ENCODE peak calls at places on chromosomes 5 and 9, in five cellular contexts. One of them, this sample, is unnamed.

GRCh38 chr9:28774433-28775029 is 1201.2 kb upstream of the C9orf72 start:
- DNase-seq in prostate gland: no peak
- DNase-seq in left ventricle myocardium superior: no peak
- DNase-seq in activated T-helper 2 cell treated with anti-CD3 and anti-CD28 coated beads, Interferon-gamma antibody, Interleukin-2, Interleukin-4, amounts not matched to agents 10 μg/mL and 5 μg/mL and 100 μg/mL, durations not matched to agents 14 hours and 24 hours and 36 hours: no peak
- DNase-seq in NCI-H1105: peak; percentile 27
- DNase-seq in this sample: no peak

GRCh38 chr5:134083517-134083916 is 31.0 kb upstream of the TCF7 start:
- DNase-seq in prostate gland: no peak
- DNase-seq in activated T-helper 2 cell treated with anti-CD3 and anti-CD28 coated beads, Interferon-gamma antibody, Interleukin-2, Interleukin-4, amounts not matched to agents 10 μg/mL and 5 μg/mL and 100 μg/mL, durations not matched to agents 14 hours and 24 hours and 36 hours: no peak
- DNase-seq in NCI-H1105: no peak
- DNase-seq in left ventricle myocardium superior: no peak
- DNase-seq in this sample: no peak

GRCh38 chr9:22214497-22215031 is 205.5 kb upstream of the CDKN2B start:
- DNase-seq in left ventricle myocardium superior: no peak
- DNase-seq in activated T-helper 2 cell treated with anti-CD3 and anti-CD28 coated beads, Interferon-gamma antibody, Interleukin-2, Interleukin-4, amounts not matched to agents 10 μg/mL and 5 μg/mL and 100 μg/mL, durations not matched to agents 14 hours and 24 hours and 36 hours: no peak
- DNase-seq in NCI-H1105: no peak
- DNase-seq in prostate gland: no peak
- DNase-seq in this sample: peak; percentile 49

GRCh38 chr9:36623280-36623679 is 50.6 kb downstream of the MELK start:
- DNase-seq in prostate gland: no peak
- DNase-seq in left ventricle myocardium superior: no peak
- DNase-seq in activated T-helper 2 cell treated with anti-CD3 and anti-CD28 coated beads, Interferon-gamma antibody, Interleukin-2, Interleukin-4, amounts not matched to agents 10 μg/mL and 5 μg/mL and 100 μg/mL, durations not matched to agents 14 hours and 24 hours and 36 hours: no peak
- DNase-seq in NCI-H1105: no peak
- DNase-seq in this sample: peak; percentile 12

GRCh38 chr5:119318256-119318914 is 37.4 kb upstream of the TNFAIP8 start:
- DNase-seq in activated T-helper 2 cell treated with anti-CD3 and anti-CD28 coated beads, Interferon-gamma antibody, Interleukin-2, Interleukin-4, amounts not matched to agents 10 μg/mL and 5 μg/mL and 100 μg/mL, durations not matched to agents 14 hours and 24 hours and 36 hours: no peak
- DNase-seq in prostate gland: no peak
- DNase-seq in left ventricle myocardium superior: no peak
- DNase-seq in NCI-H1105: no peak
- DNase-seq in this sample: no peak

GRCh38 chr9:107624216-107624948 is 134.8 kb upstream of the KLF4 start:
- DNase-seq in activated T-helper 2 cell treated with anti-CD3 and anti-CD28 coated beads, Interferon-gamma antibody, Interleukin-2, Interleukin-4, amounts not matched to agents 10 μg/mL and 5 μg/mL and 100 μg/mL, durations not matched to agents 14 hours and 24 hours and 36 hours: no peak
- DNase-seq in left ventricle myocardium superior: no peak
- DNase-seq in NCI-H1105: no peak
- DNase-seq in prostate gland: no peak
- DNase-seq in this sample: no peak

GRCh38 chr5:155624597-155625241 is 611.2 kb downstream of the KIF4B start:
- DNase-seq in NCI-H1105: no peak
- DNase-seq in activated T-helper 2 cell treated with anti-CD3 and anti-CD28 coated beads, Interferon-gamma antibody, Interleukin-2, Interleukin-4, amounts not matched to agents 10 μg/mL and 5 μg/mL and 100 μg/mL, durations not matched to agents 14 hours and 24 hours and 36 hours: no peak
- DNase-seq in left ventricle myocardium superior: no peak
- DNase-seq in prostate gland: no peak
- DNase-seq in this sample: no peak

GRCh38 chr5:41371741-41372140 is 138.7 kb downstream of the PLCXD3 start:
- DNase-seq in NCI-H1105: no peak
- DNase-seq in activated T-helper 2 cell treated with anti-CD3 and anti-CD28 coated beads, Interferon-gamma antibody, Interleukin-2, Interleukin-4, amounts not matched to agents 10 μg/mL and 5 μg/mL and 100 μg/mL, durations not matched to agents 14 hours and 24 hours and 36 hours: no peak
- DNase-seq in prostate gland: no peak
- DNase-seq in left ventricle myocardium superior: no peak
- DNase-seq in this sample: no peak

GRCh38 chr9:127917603-127918002 is 762 bp upstream of the ST6GALNAC4 start:
- DNase-seq in left ventricle myocardium superior: no peak
- DNase-seq in activated T-helper 2 cell treated with anti-CD3 and anti-CD28 coated beads, Interferon-gamma antibody, Interleukin-2, Interleukin-4, amounts not matched to agents 10 μg/mL and 5 μg/mL and 100 μg/mL, durations not matched to agents 14 hours and 24 hours and 36 hours: no peak
- DNase-seq in NCI-H1105: no peak
- DNase-seq in prostate gland: no peak
- DNase-seq in this sample: no peak

GRCh38 chr5:174533127-174533453 is 191.3 kb upstream of the MSX2 start:
- DNase-seq in prostate gland: no peak
- DNase-seq in activated T-helper 2 cell treated with anti-CD3 and anti-CD28 coated beads, Interferon-gamma antibody, Interleukin-2, Interleukin-4, amounts not matched to agents 10 μg/mL and 5 μg/mL and 100 μg/mL, durations not matched to agents 14 hours and 24 hours and 36 hours: no peak
- DNase-seq in left ventricle myocardium superior: no peak
- DNase-seq in NCI-H1105: no peak
- DNase-seq in this sample: peak; percentile 24

GRCh38 chr5:156515799-156516198 is 188.8 kb downstream of the SGCD start:
- DNase-seq in left ventricle myocardium superior: no peak
- DNase-seq in NCI-H1105: no peak
- DNase-seq in prostate gland: no peak
- DNase-seq in activated T-helper 2 cell treated with anti-CD3 and anti-CD28 coated beads, Interferon-gamma antibody, Interleukin-2, Interleukin-4, amounts not matched to agents 10 μg/mL and 5 μg/mL and 100 μg/mL, durations not matched to agents 14 hours and 24 hours and 36 hours: no peak
- DNase-seq in this sample: no peak

GRCh38 chr9:136604823-136605525 is 57.7 kb upstream of the EGFL7 start:
- DNase-seq in prostate gland: no peak
- DNase-seq in left ventricle myocardium superior: no peak
- DNase-seq in NCI-H1105: no peak
- DNase-seq in activated T-helper 2 cell treated with anti-CD3 and anti-CD28 coated beads, Interferon-gamma antibody, Interleukin-2, Interleukin-4, amounts not matched to agents 10 μg/mL and 5 μg/mL and 100 μg/mL, durations not matched to agents 14 hours and 24 hours and 36 hours: no peak
- DNase-seq in this sample: no peak

GRCh38 chr5:2488593-2488992 is 262.9 kb downstream of the IRX2 start:
- DNase-seq in NCI-H1105: no peak
- DNase-seq in prostate gland: no peak
- DNase-seq in activated T-helper 2 cell treated with anti-CD3 and anti-CD28 coated beads, Interferon-gamma antibody, Interleukin-2, Interleukin-4, amounts not matched to agents 10 μg/mL and 5 μg/mL and 100 μg/mL, durations not matched to agents 14 hours and 24 hours and 36 hours: no peak
- DNase-seq in left ventricle myocardium superior: no peak
- DNase-seq in this sample: no peak

GRCh38 chr9:114501786-114502682 is 3.2 kb downstream of the WHRN start:
- DNase-seq in left ventricle myocardium superior: no peak
- DNase-seq in activated T-helper 2 cell treated with anti-CD3 and anti-CD28 coated beads, Interferon-gamma antibody, Interleukin-2, Interleukin-4, amounts not matched to agents 10 μg/mL and 5 μg/mL and 100 μg/mL, durations not matched to agents 14 hours and 24 hours and 36 hours: no peak
- DNase-seq in prostate gland: peak; percentile 31
- DNase-seq in NCI-H1105: no peak
- DNase-seq in this sample: peak; percentile 24

GRCh38 chr9:134623408-134624066 is 18.1 kb upstream of the COL5A1 start:
- DNase-seq in NCI-H1105: no peak
- DNase-seq in activated T-helper 2 cell treated with anti-CD3 and anti-CD28 coated beads, Interferon-gamma antibody, Interleukin-2, Interleukin-4, amounts not matched to agents 10 μg/mL and 5 μg/mL and 100 μg/mL, durations not matched to agents 14 hours and 24 hours and 36 hours: no peak
- DNase-seq in left ventricle myocardium superior: peak; percentile 21
- DNase-seq in prostate gland: no peak
- DNase-seq in this sample: no peak

GRCh38 chr9:132169672-132170392 is 8.0 kb downstream of the NTNG2 start:
- DNase-seq in prostate gland: peak; percentile 42
- DNase-seq in left ventricle myocardium superior: peak; percentile 74
- DNase-seq in NCI-H1105: no peak
- DNase-seq in activated T-helper 2 cell treated with anti-CD3 and anti-CD28 coated beads, Interferon-gamma antibody, Interleukin-2, Interleukin-4, amounts not matched to agents 10 μg/mL and 5 μg/mL and 100 μg/mL, durations not matched to agents 14 hours and 24 hours and 36 hours: peak; percentile 34
- DNase-seq in this sample: no peak